ENCODE peak calls at places on chromosomes 7 and 10, in six cellular contexts. C, L, H, X, A and W are unnamed samples.

GRCh38 chr7:80648201-80648600 is 9.8 kb downstream of the CD36 start:
- DNase-seq in H (no peak), C (no peak), X (no peak), A (no peak), L (no peak), W (no peak)

GRCh38 chr10:133527779-133528271 is 662 bp downstream of the CYP2E1 start:
- DNase-seq in H (no peak), A (no peak), C (no peak), L (no peak), X (no peak), W (no peak)

GRCh38 chr7:130668258-130669050 is at the start of gene COPG2:
- DNase-seq in L (peak; percentile 62), X (peak; percentile 34), A (peak; percentile 69), H (peak; percentile 100), C (peak; percentile 82), W (peak; percentile 91)

GRCh38 chr10:19816420-19817250 is at the start of gene PLXDC2:
- DNase-seq in X (no peak), C (peak; percentile 25), H (peak; percentile 64), L (no peak), A (no peak), W (peak; percentile 22)

GRCh38 chr10:126130291-126130710 is 233.9 kb downstream of the FANK1 start:
- DNase-seq in L (no peak), A (no peak), C (no peak), H (no peak), X (no peak), W (no peak)

GRCh38 chr7:100137851-100138760 is 10.6 kb upstream of the LAMTOR4 start:
- DNase-seq in H (no peak), X (no peak), L (no peak), C (no peak), A (no peak), W (no peak)

GRCh38 chr10:8852546-8852945 is 798.1 kb downstream of the GATA3 start:
- DNase-seq in H (no peak), C (no peak), A (no peak), X (no peak), L (no peak), W (no peak)

GRCh38 chr7:35906191-35906908 is 105.5 kb downstream of the SEPTIN7 start:
- DNase-seq in A (peak; percentile 69), X (peak; percentile 31), H (peak; percentile 57), C (peak; percentile 84), L (peak; percentile 66), W (peak; percentile 84)

GRCh38 chr7:108408294-108409004 is 47.8 kb downstream of the NRCAM start:
- DNase-seq in C (no peak), H (no peak), X (no peak), L (no peak), A (no peak), W (no peak)

GRCh38 chr10:35940067-35940989 is 298.2 kb upstream of the FZD8 start:
- DNase-seq in L (no peak), X (no peak), C (no peak), A (no peak), H (no peak), W (no peak)

GRCh38 chr10:78405231-78405630 is 371.6 kb downstream of the RPS24 start:
- DNase-seq in L (no peak), C (no peak), X (no peak), A (no peak), H (no peak), W (no peak)

GRCh38 chr10:52491246-52492000 is 177.3 kb downstream of the DKK1 start:
- DNase-seq in X (no peak), L (no peak), C (no peak), A (no peak), H (no peak), W (peak; percentile 35)

GRCh38 chr7:90965211-90965610 is 299.0 kb upstream of the FZD1 start:
- DNase-seq in L (no peak), A (no peak), X (no peak), H (no peak), C (no peak), W (no peak)

GRCh38 chr10:110901954-110902819 is 16.8 kb downstream of the BBIP1 start:
- DNase-seq in H (no peak), L (peak; percentile 48), A (no peak), C (peak; percentile 47), X (no peak), W (no peak)

GRCh38 chr10:6530211-6530840 is 49.8 kb downstream of the PRKCQ start:
- DNase-seq in A (no peak), X (no peak), H (no peak), L (no peak), C (no peak), W (no peak)

GRCh38 chr7:46026741-46027140 is 105.7 kb upstream of the IGFBP3 start:
- DNase-seq in H (no peak), L (no peak), A (no peak), C (no peak), X (no peak), W (no peak)

GRCh38 chr10:77500754-77501151 is 136.9 kb downstream of the KCNMA1 start:
- DNase-seq in H (no peak), A (no peak), L (no peak), C (no peak), X (no peak), W (no peak)

GRCh38 chr10:1168763-1169162 is 112.6 kb downstream of the WDR37 start:
- DNase-seq in L (no peak), X (no peak), H (no peak), A (no peak), C (no peak), W (no peak)

GRCh38 chr10:109264004-109264403 is 659.3 kb downstream of the XPNPEP1 start:
- DNase-seq in H (no peak), A (no peak), C (no peak), L (no peak), X (no peak), W (no peak)

GRCh38 chr10:130424418-130424817 is 288.2 kb downstream of the GLRX3 start:
- DNase-seq in X (no peak), L (no peak), A (no peak), H (no peak), C (no peak), W (no peak)

GRCh38 chr7:158403013-158403821 is 184.4 kb downstream of the PTPRN2 start:
- DNase-seq in L (no peak), H (no peak), X (no peak), A (no peak), C (no peak), W (no peak)

GRCh38 chr7:71871446-71871845 is 540.7 kb downstream of the CALN1 start:
- DNase-seq in H (peak; percentile 11), L (no peak), A (no peak), C (no peak), X (no peak), W (no peak)

GRCh38 chr10:10777279-10777678 is 240.4 kb upstream of the CELF2 start:
- DNase-seq in C (no peak), A (no peak), H (no peak), X (no peak), L (no peak), W (no peak)

GRCh38 chr10:32317795-32318194 is 29.2 kb downstream of the EPC1 start:
- DNase-seq in A (no peak), X (no peak), C (no peak), L (no peak), H (no peak), W (peak; percentile 45)

GRCh38 chr10:131221632-131222277 is 89.8 kb downstream of the TCERG1L start:
- DNase-seq in A (no peak), L (no peak), C (no peak), X (no peak), H (no peak), W (no peak)

DNA sequence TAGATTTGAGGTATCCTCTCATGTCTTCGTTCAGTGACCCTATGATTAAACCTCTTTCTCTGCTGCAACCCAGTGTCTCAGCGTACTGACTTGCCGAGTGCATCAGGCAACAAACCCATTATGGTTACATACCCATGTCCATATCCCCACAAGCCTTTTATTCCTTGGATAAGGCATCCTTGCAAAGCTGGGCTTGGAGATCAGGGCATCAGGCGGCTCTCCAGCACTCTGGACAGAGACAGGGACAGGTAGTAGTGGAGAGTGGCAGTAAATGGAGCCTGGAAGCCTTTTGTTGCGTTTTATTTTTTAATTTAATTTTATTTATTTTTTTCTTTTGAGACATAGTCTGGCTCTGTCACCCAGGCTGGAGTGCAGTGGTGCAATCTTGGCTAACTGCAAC is 32.0 kb upstream of the NPFFR1 start:
- DNase-seq in X (no peak), C (no peak), A (no peak), L (no peak), H (no peak), W (no peak)
- TF ChIP-seq MAX in X (no peak), C (no peak), A (no peak), L (no peak), H (no peak), W (no peak)

GRCh38 chr10:119252051-119252465 is 44.7 kb downstream of the GRK5 start:
- DNase-seq in C (no peak), X (no peak), H (peak; percentile 70), L (no peak), A (peak; percentile 75), W (peak; percentile 44)

GRCh38 chr10:119251315-119251708 is 43.9 kb downstream of the GRK5 start:
- DNase-seq in H (no peak), C (no peak), X (no peak), L (no peak), A (no peak), W (peak; percentile 79)

GRCh38 chr10:119248681-119249080 is 41.3 kb downstream of the GRK5 start:
- DNase-seq in L (no peak), A (no peak), H (no peak), C (no peak), X (no peak), W (no peak)

GRCh38 chr10:119252470-119253151 is 45.2 kb downstream of the GRK5 start:
- DNase-seq in L (no peak), C (no peak), A (no peak), X (no peak), H (no peak), W (no peak)

GRCh38 chr10:119250641-119251314 is 43.4 kb downstream of the GRK5 start:
- DNase-seq in L (no peak), C (peak; percentile 66), X (no peak), H (no peak), A (no peak), W (peak; percentile 90)
- H3K4me1 ChIP-seq in L (peaks cover 35% of the 10 kb centered on the region), C (peaks cover 73% of the 10 kb centered on the region), X (peaks cover 6% of the 10 kb centered on the region), H (peaks cover 62% of the 10 kb centered on the region), A (peaks cover 82% of the 10 kb centered on the region), W (peaks cover 61% of the 10 kb centered on the region)

GRCh38 chr7:34373940-34374339 is 284.1 kb upstream of the NPSR1 start:
- DNase-seq in X (no peak), L (no peak), A (no peak), H (no peak), C (no peak), W (no peak)
- TF ChIP-seq MAX in X (no peak), L (no peak), A (no peak), H (no peak), C (no peak), W (no peak)

GRCh38 chr10:80506189-80506575 is 31.5 kb upstream of the SH2D4B start:
- DNase-seq in X (no peak), H (no peak), C (peak; percentile 93), A (peak; percentile 87), L (peak; percentile 78), W (peak; percentile 86)
- H3K4me1 ChIP-seq in X (peaks cover 9% of the 10 kb centered on the region), H (peaks cover 18% of the 10 kb centered on the region), C (peaks cover 100% of the 10 kb centered on the region), A (peaks cover 65% of the 10 kb centered on the region), L (peaks cover 89% of the 10 kb centered on the region), W (peaks cover 94% of the 10 kb centered on the region)